ENCODE peak calls at places on chromosomes 16 and 17, in six cellular contexts. One of them, this sample, is unnamed.

GRCh38 chr17:78185981-78186688 is 717 bp downstream of the TK1 start:
- DNase-seq in H1: no peak
- DNase-seq in HepG2: no peak
- DNase-seq in SK-N-SH: peak; percentile 73
- DNase-seq in K562: peak; percentile 58
- DNase-seq in GM12878: no peak
- DNase-seq in this sample: peak; percentile 45

GRCh38 chr16:76669288-76669687 is 392.1 kb downstream of the CNTNAP4 start:
- DNase-seq in H1: no peak
- DNase-seq in HepG2: no peak
- DNase-seq in SK-N-SH: no peak
- DNase-seq in K562: no peak
- DNase-seq in GM12878: no peak
- DNase-seq in this sample: no peak

GRCh38 chr17:63430223-63430622 is 15.9 kb downstream of the CYB561 start:
- DNase-seq in H1: no peak
- DNase-seq in HepG2: no peak
- DNase-seq in SK-N-SH: no peak
- DNase-seq in K562: no peak
- DNase-seq in GM12878: no peak
- DNase-seq in this sample: no peak

GRCh38 chr17:28953444-28954118 is 2.3 kb upstream of the PHF12 start:
- DNase-seq in H1: peak; percentile 69
- DNase-seq in HepG2: peak; percentile 41
- DNase-seq in SK-N-SH: peak; percentile 61
- DNase-seq in K562: peak; percentile 42
- DNase-seq in GM12878: no peak
- DNase-seq in this sample: peak; percentile 56

GRCh38 chr17:81804559-81805399 is 829 bp downstream of the GCGR start:
- DNase-seq in H1: no peak
- DNase-seq in HepG2: no peak
- DNase-seq in SK-N-SH: no peak
- DNase-seq in K562: no peak
- DNase-seq in GM12878: no peak
- DNase-seq in this sample: no peak

GRCh38 chr17:83109793-83110645 is 30.6 kb downstream of the METRNL start:
- DNase-seq in H1: no peak
- DNase-seq in HepG2: peak; percentile 79
- DNase-seq in SK-N-SH: peak; percentile 95
- DNase-seq in K562: no peak
- DNase-seq in GM12878: no peak
- DNase-seq in this sample: no peak

GRCh38 chr17:5027921-5028320 is 7.3 kb downstream of the SLC52A1 start:
- DNase-seq in H1: no peak
- DNase-seq in HepG2: no peak
- DNase-seq in SK-N-SH: no peak
- DNase-seq in K562: no peak
- DNase-seq in GM12878: no peak
- DNase-seq in this sample: no peak

GRCh38 chr17:31357831-31358400 is 33.6 kb upstream of the RAB11FIP4 start:
- DNase-seq in H1: no peak
- DNase-seq in HepG2: no peak
- DNase-seq in SK-N-SH: no peak
- DNase-seq in K562: no peak
- DNase-seq in GM12878: no peak
- DNase-seq in this sample: no peak

GRCh38 chr17:80106176-80106575 is 4.8 kb downstream of the GAA start:
- DNase-seq in H1: no peak
- DNase-seq in HepG2: no peak
- DNase-seq in SK-N-SH: peak; percentile 48
- DNase-seq in K562: no peak
- DNase-seq in GM12878: no peak
- DNase-seq in this sample: no peak

GRCh38 chr16:82655315-82655714 is 28.5 kb downstream of the CDH13 start:
- DNase-seq in H1: no peak
- DNase-seq in HepG2: no peak
- DNase-seq in SK-N-SH: no peak
- DNase-seq in K562: no peak
- DNase-seq in GM12878: peak; percentile 50
- DNase-seq in this sample: no peak

GRCh38 chr16:72961115-72961832 is 86.7 kb downstream of the ZFHX3 start:
- DNase-seq in H1: no peak
- DNase-seq in HepG2: no peak
- DNase-seq in SK-N-SH: peak; percentile 83
- DNase-seq in K562: peak; percentile 16
- DNase-seq in GM12878: no peak
- DNase-seq in this sample: no peak

GRCh38 chr16:89863741-89864391 is 9.5 kb upstream of the TCF25 start:
- DNase-seq in H1: no peak
- DNase-seq in HepG2: no peak
- DNase-seq in SK-N-SH: no peak
- DNase-seq in K562: no peak
- DNase-seq in GM12878: peak; percentile 69
- DNase-seq in this sample: peak; percentile 28

GRCh38 chr16:25493136-25493811 is 198.5 kb upstream of the HS3ST4 start:
- DNase-seq in H1: no peak
- DNase-seq in HepG2: no peak
- DNase-seq in SK-N-SH: no peak
- DNase-seq in K562: no peak
- DNase-seq in GM12878: no peak
- DNase-seq in this sample: no peak
- TF ChIP-seq GABPA in H1: no peak
- TF ChIP-seq GABPA in HepG2: no peak
- TF ChIP-seq GABPA in SK-N-SH: no peak
- TF ChIP-seq GABPA in K562: no peak
- TF ChIP-seq GABPA in GM12878: no peak
- TF ChIP-seq GABPA in this sample: no peak

GRCh38 chr16:67846320-67847063 is at the start of gene NUTF2:
- DNase-seq in H1: peak; percentile 92
- DNase-seq in HepG2: peak; percentile 98
- DNase-seq in SK-N-SH: peak; percentile 96
- DNase-seq in K562: peak; percentile 96
- DNase-seq in GM12878: peak; percentile 85
- DNase-seq in this sample: peak; percentile 98
- TF ChIP-seq CTCF in H1: no peak
- TF ChIP-seq CTCF in HepG2: peak; percentile 36
- TF ChIP-seq CTCF in SK-N-SH: no peak
- TF ChIP-seq CTCF in K562: peak; percentile 1
- TF ChIP-seq CTCF in GM12878: peak; percentile 0
- TF ChIP-seq CTCF in this sample: no peak

GRCh38 chr16:56450275-56450889 is 750 bp downstream of the NUDT21 start:
- DNase-seq in H1: no peak
- DNase-seq in HepG2: no peak
- DNase-seq in SK-N-SH: peak; percentile 32
- DNase-seq in K562: peak; percentile 34
- DNase-seq in GM12878: no peak
- DNase-seq in this sample: peak; percentile 13
- TF ChIP-seq GABPA in H1: no peak
- TF ChIP-seq GABPA in HepG2: no peak
- TF ChIP-seq GABPA in SK-N-SH: no peak
- TF ChIP-seq GABPA in K562: no peak
- TF ChIP-seq GABPA in GM12878: no peak
- TF ChIP-seq GABPA in this sample: no peak

GRCh38 chr17:7841309-7841621 is 7.2 kb downstream of the KDM6B start:
- DNase-seq in H1: no peak
- DNase-seq in HepG2: no peak
- DNase-seq in SK-N-SH: no peak
- DNase-seq in K562: no peak
- DNase-seq in GM12878: no peak
- DNase-seq in this sample: no peak

GRCh38 chr17:7840875-7841274 is 6.9 kb downstream of the KDM6B start:
- DNase-seq in H1: no peak
- DNase-seq in HepG2: no peak
- DNase-seq in SK-N-SH: no peak
- DNase-seq in K562: no peak
- DNase-seq in GM12878: no peak
- DNase-seq in this sample: no peak

GRCh38 chr17:7842380-7842949 is 8.4 kb downstream of the KDM6B start:
- DNase-seq in H1: no peak
- DNase-seq in HepG2: peak; percentile 56
- DNase-seq in SK-N-SH: no peak
- DNase-seq in K562: peak; percentile 58
- DNase-seq in GM12878: no peak
- DNase-seq in this sample: peak; percentile 51

GRCh38 chr17:7842950-7843535 is 9.0 kb downstream of the KDM6B start:
- DNase-seq in H1: no peak
- DNase-seq in HepG2: peak; percentile 53
- DNase-seq in SK-N-SH: no peak
- DNase-seq in K562: no peak
- DNase-seq in GM12878: no peak
- DNase-seq in this sample: peak; percentile 85

DNA sequence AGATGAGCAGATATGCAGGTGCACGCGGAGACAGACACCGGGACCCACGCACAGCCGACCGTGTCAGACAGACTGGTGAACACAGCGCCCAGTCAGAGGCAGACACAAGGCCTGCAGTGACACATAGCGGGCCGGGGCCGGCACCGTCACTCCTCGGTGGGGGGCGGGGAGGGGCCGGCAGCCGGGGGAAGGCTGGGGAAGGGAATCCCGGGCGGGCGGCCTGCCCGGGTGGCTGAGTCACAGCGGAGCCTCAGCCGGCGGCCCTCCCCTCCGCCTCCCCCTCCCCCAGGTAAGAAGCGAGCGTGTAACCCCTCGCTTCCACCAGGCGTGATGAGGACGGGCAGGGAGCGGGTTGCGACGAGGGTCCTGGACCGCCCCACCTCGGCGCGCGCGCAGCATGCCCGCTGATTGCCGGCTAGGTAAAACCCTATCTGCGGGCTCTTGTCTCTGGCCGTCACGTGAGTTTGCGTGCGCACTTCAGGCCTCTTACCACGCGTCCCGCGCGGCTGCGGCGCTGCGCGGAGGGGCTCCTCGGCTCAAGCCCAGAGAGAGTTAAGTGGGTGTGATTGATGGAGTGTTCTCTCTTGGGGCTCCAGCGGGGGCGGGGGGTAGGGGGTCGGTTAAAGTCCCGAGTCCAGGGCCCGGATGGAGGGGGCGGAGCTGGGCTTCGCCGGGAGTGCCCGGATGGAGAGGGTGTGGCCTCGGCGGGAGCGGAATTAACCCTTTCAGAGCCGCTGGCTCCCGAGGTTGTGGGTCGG is 7.8 kb downstream of the KDM6B start:
- DNase-seq in H1: no peak
- DNase-seq in HepG2: peak; percentile 80
- DNase-seq in SK-N-SH: peak; percentile 94
- DNase-seq in K562: peak; percentile 83
- DNase-seq in GM12878: no peak
- DNase-seq in this sample: peak; percentile 65
- TF ChIP-seq CTCF in H1: no peak
- TF ChIP-seq CTCF in HepG2: peak; percentile 66
- TF ChIP-seq CTCF in SK-N-SH: peak; percentile 45
- TF ChIP-seq CTCF in K562: peak; percentile 60
- TF ChIP-seq CTCF in GM12878: no peak
- TF ChIP-seq CTCF in this sample: no peak

GRCh38 chr16:46932802-46933201 is 40.7 kb downstream of the DNAJA2 start:
- DNase-seq in H1: peak; percentile 54
- DNase-seq in HepG2: no peak
- DNase-seq in SK-N-SH: no peak
- DNase-seq in K562: no peak
- DNase-seq in GM12878: no peak
- DNase-seq in this sample: peak; percentile 71
- TF ChIP-seq GABPA in H1: no peak
- TF ChIP-seq GABPA in HepG2: no peak
- TF ChIP-seq GABPA in SK-N-SH: no peak
- TF ChIP-seq GABPA in K562: no peak
- TF ChIP-seq GABPA in GM12878: no peak
- TF ChIP-seq GABPA in this sample: no peak